ENCODE peak calls at places on chromosomes 1 and 21, in seven cellular contexts. One of them, this sample, is unnamed.

GRCh38 chr1:31208361-31208945 is 31.2 kb downstream of the NKAIN1 start:
- DNase-seq in ascending aorta: no peak
- DNase-seq in kidney epithelial cell: no peak
- DNase-seq in fibroblast of the aortic adventitia: no peak
- DNase-seq in GM12865: no peak
- DNase-seq in dorsolateral prefrontal cortex: no peak
- DNase-seq in tibial nerve: no peak
- DNase-seq in this sample: no peak

GRCh38 chr1:214670098-214670497 is 67.1 kb downstream of the CENPF start:
- DNase-seq in dorsolateral prefrontal cortex: peak; percentile 22
- DNase-seq in fibroblast of the aortic adventitia: peak; percentile 72
- DNase-seq in kidney epithelial cell: peak; percentile 2
- DNase-seq in GM12865: no peak
- DNase-seq in ascending aorta: no peak
- DNase-seq in tibial nerve: peak; percentile 81
- DNase-seq in this sample: no peak

GRCh38 chr1:46532498-46533178 is 18.8 kb downstream of the KNCN start:
- DNase-seq in kidney epithelial cell: no peak
- DNase-seq in fibroblast of the aortic adventitia: peak; percentile 42
- DNase-seq in ascending aorta: peak; percentile 80
- DNase-seq in GM12865: peak; percentile 51
- DNase-seq in tibial nerve: peak; percentile 29
- DNase-seq in dorsolateral prefrontal cortex: peak; percentile 62
- DNase-seq in this sample: no peak

GRCh38 chr1:47930215-47930885 is 66.8 kb downstream of the TRABD2B start:
- DNase-seq in GM12865: no peak
- DNase-seq in tibial nerve: no peak
- DNase-seq in fibroblast of the aortic adventitia: no peak
- DNase-seq in dorsolateral prefrontal cortex: no peak
- DNase-seq in ascending aorta: no peak
- DNase-seq in kidney epithelial cell: no peak
- DNase-seq in this sample: no peak

GRCh38 chr1:25003457-25004190 is 73.5 kb upstream of the RUNX3 start:
- DNase-seq in dorsolateral prefrontal cortex: no peak
- DNase-seq in ascending aorta: no peak
- DNase-seq in fibroblast of the aortic adventitia: no peak
- DNase-seq in GM12865: no peak
- DNase-seq in tibial nerve: no peak
- DNase-seq in kidney epithelial cell: no peak
- DNase-seq in this sample: no peak

GRCh38 chr1:173913111-173913510 is 4.0 kb downstream of the SERPINC1 start:
- DNase-seq in kidney epithelial cell: no peak
- DNase-seq in ascending aorta: no peak
- DNase-seq in tibial nerve: no peak
- DNase-seq in fibroblast of the aortic adventitia: no peak
- DNase-seq in GM12865: no peak
- DNase-seq in dorsolateral prefrontal cortex: no peak
- DNase-seq in this sample: no peak

GRCh38 chr1:216804107-216804506 is 80.9 kb upstream of the ESRRG start:
- DNase-seq in tibial nerve: no peak
- DNase-seq in GM12865: no peak
- DNase-seq in fibroblast of the aortic adventitia: no peak
- DNase-seq in ascending aorta: no peak
- DNase-seq in kidney epithelial cell: no peak
- DNase-seq in dorsolateral prefrontal cortex: no peak
- DNase-seq in this sample: no peak

GRCh38 chr1:111422546-111423391 is 4.8 kb downstream of the OVGP1 start:
- DNase-seq in ascending aorta: no peak
- DNase-seq in dorsolateral prefrontal cortex: no peak
- DNase-seq in tibial nerve: no peak
- DNase-seq in GM12865: no peak
- DNase-seq in kidney epithelial cell: peak; percentile 62
- DNase-seq in fibroblast of the aortic adventitia: no peak
- DNase-seq in this sample: no peak

GRCh38 chr1:153577624-153578051 is 12.0 kb upstream of the S100A2 start:
- DNase-seq in dorsolateral prefrontal cortex: no peak
- DNase-seq in fibroblast of the aortic adventitia: no peak
- DNase-seq in ascending aorta: no peak
- DNase-seq in tibial nerve: no peak
- DNase-seq in GM12865: no peak
- DNase-seq in kidney epithelial cell: no peak
- DNase-seq in this sample: no peak

GRCh38 chr1:85584264-85584781 is 3.8 kb downstream of the CCN1 start:
- DNase-seq in GM12865: no peak
- DNase-seq in tibial nerve: no peak
- DNase-seq in dorsolateral prefrontal cortex: no peak
- DNase-seq in ascending aorta: no peak
- DNase-seq in fibroblast of the aortic adventitia: peak; percentile 97
- DNase-seq in kidney epithelial cell: no peak
- DNase-seq in this sample: peak; percentile 91

GRCh38 chr1:243508303-243508713 is 252.5 kb downstream of the SDCCAG8 start:
- DNase-seq in dorsolateral prefrontal cortex: no peak
- DNase-seq in tibial nerve: no peak
- DNase-seq in fibroblast of the aortic adventitia: no peak
- DNase-seq in GM12865: no peak
- DNase-seq in ascending aorta: no peak
- DNase-seq in kidney epithelial cell: no peak
- DNase-seq in this sample: no peak

GRCh38 chr1:106798991-106799390 is 257.5 kb upstream of the PRMT6 start:
- DNase-seq in dorsolateral prefrontal cortex: no peak
- DNase-seq in tibial nerve: no peak
- DNase-seq in GM12865: no peak
- DNase-seq in ascending aorta: no peak
- DNase-seq in fibroblast of the aortic adventitia: peak; percentile 17
- DNase-seq in kidney epithelial cell: no peak
- DNase-seq in this sample: peak; percentile 96

GRCh38 chr1:228142616-228143203 is 2.6 kb downstream of the GUK1 start:
- DNase-seq in dorsolateral prefrontal cortex: no peak
- DNase-seq in kidney epithelial cell: no peak
- DNase-seq in fibroblast of the aortic adventitia: no peak
- DNase-seq in ascending aorta: no peak
- DNase-seq in GM12865: no peak
- DNase-seq in tibial nerve: peak; percentile 12
- DNase-seq in this sample: no peak

GRCh38 chr1:178434360-178434759 is 62.4 kb downstream of the CLEC20A start:
- DNase-seq in GM12865: peak; percentile 12
- DNase-seq in ascending aorta: no peak
- DNase-seq in kidney epithelial cell: no peak
- DNase-seq in dorsolateral prefrontal cortex: no peak
- DNase-seq in tibial nerve: no peak
- DNase-seq in fibroblast of the aortic adventitia: no peak
- DNase-seq in this sample: no peak

GRCh38 chr21:40472026-40472425 is 374.9 kb downstream of the DSCAM start:
- DNase-seq in tibial nerve: no peak
- DNase-seq in dorsolateral prefrontal cortex: no peak
- DNase-seq in kidney epithelial cell: no peak
- DNase-seq in ascending aorta: no peak
- DNase-seq in fibroblast of the aortic adventitia: no peak
- DNase-seq in GM12865: no peak
- DNase-seq in this sample: no peak

GRCh38 chr1:241844593-241844992 is 3.4 kb upstream of the EXO1 start:
- DNase-seq in tibial nerve: no peak
- DNase-seq in kidney epithelial cell: no peak
- DNase-seq in ascending aorta: no peak
- DNase-seq in dorsolateral prefrontal cortex: no peak
- DNase-seq in fibroblast of the aortic adventitia: no peak
- DNase-seq in GM12865: no peak
- DNase-seq in this sample: no peak

GRCh38 chr1:206456577-206457375 is 13.5 kb upstream of the IKBKE start:
- DNase-seq in tibial nerve: no peak
- DNase-seq in fibroblast of the aortic adventitia: no peak
- DNase-seq in kidney epithelial cell: no peak
- DNase-seq in ascending aorta: no peak
- DNase-seq in GM12865: no peak
- DNase-seq in dorsolateral prefrontal cortex: no peak
- DNase-seq in this sample: no peak

GRCh38 chr21:39713905-39714304 is 31.1 kb upstream of the IGSF5 start:
- DNase-seq in fibroblast of the aortic adventitia: no peak
- DNase-seq in ascending aorta: no peak
- DNase-seq in tibial nerve: no peak
- DNase-seq in GM12865: no peak
- DNase-seq in kidney epithelial cell: no peak
- DNase-seq in dorsolateral prefrontal cortex: no peak
- DNase-seq in this sample: no peak

GRCh38 chr1:50426702-50427085 is 3.5 kb upstream of the DMRTA2 start:
- DNase-seq in tibial nerve: no peak
- DNase-seq in ascending aorta: no peak
- DNase-seq in GM12865: no peak
- DNase-seq in kidney epithelial cell: no peak
- DNase-seq in dorsolateral prefrontal cortex: no peak
- DNase-seq in fibroblast of the aortic adventitia: no peak
- DNase-seq in this sample: no peak

GRCh38 chr1:221664253-221664652 is 77.6 kb downstream of the DUSP10 start:
- DNase-seq in dorsolateral prefrontal cortex: no peak
- DNase-seq in tibial nerve: no peak
- DNase-seq in kidney epithelial cell: no peak
- DNase-seq in GM12865: no peak
- DNase-seq in ascending aorta: no peak
- DNase-seq in fibroblast of the aortic adventitia: no peak
- DNase-seq in this sample: no peak

GRCh38 chr1:185409763-185410528 is 92.9 kb upstream of the IVNS1ABP start:
- DNase-seq in GM12865: no peak
- DNase-seq in ascending aorta: no peak
- DNase-seq in dorsolateral prefrontal cortex: no peak
- DNase-seq in kidney epithelial cell: no peak
- DNase-seq in tibial nerve: no peak
- DNase-seq in fibroblast of the aortic adventitia: no peak
- DNase-seq in this sample: peak; percentile 61

GRCh38 chr1:3543076-3544049 is 67.9 kb downstream of the MEGF6 start:
- DNase-seq in kidney epithelial cell: peak; percentile 10
- DNase-seq in ascending aorta: peak; percentile 97
- DNase-seq in dorsolateral prefrontal cortex: no peak
- DNase-seq in tibial nerve: peak; percentile 25
- DNase-seq in fibroblast of the aortic adventitia: peak; percentile 96
- DNase-seq in GM12865: no peak
- DNase-seq in this sample: no peak

GRCh38 chr1:55997550-55997949 is 581.8 kb downstream of the PLPP3 start:
- DNase-seq in ascending aorta: no peak
- DNase-seq in kidney epithelial cell: no peak
- DNase-seq in GM12865: no peak
- DNase-seq in dorsolateral prefrontal cortex: no peak
- DNase-seq in fibroblast of the aortic adventitia: peak; percentile 19
- DNase-seq in tibial nerve: no peak
- DNase-seq in this sample: no peak

GRCh38 chr1:88484862-88485261 is 199.2 kb upstream of the PKN2 start:
- DNase-seq in dorsolateral prefrontal cortex: no peak
- DNase-seq in tibial nerve: no peak
- DNase-seq in GM12865: no peak
- DNase-seq in fibroblast of the aortic adventitia: no peak
- DNase-seq in ascending aorta: no peak
- DNase-seq in kidney epithelial cell: no peak
- DNase-seq in this sample: no peak

GRCh38 chr1:14366361-14367018 is 232.0 kb upstream of the KAZN start:
- DNase-seq in dorsolateral prefrontal cortex: no peak
- DNase-seq in kidney epithelial cell: no peak
- DNase-seq in fibroblast of the aortic adventitia: peak; percentile 49
- DNase-seq in tibial nerve: no peak
- DNase-seq in ascending aorta: no peak
- DNase-seq in GM12865: no peak
- DNase-seq in this sample: peak; percentile 17
- TF ChIP-seq CTCF in dorsolateral prefrontal cortex: no peak
- TF ChIP-seq CTCF in kidney epithelial cell: peak; percentile 19
- TF ChIP-seq CTCF in fibroblast of the aortic adventitia: peak; percentile 20
- TF ChIP-seq CTCF in tibial nerve: no peak
- TF ChIP-seq CTCF in ascending aorta: no peak
- TF ChIP-seq CTCF in GM12865: no peak
- TF ChIP-seq CTCF in this sample: peak; percentile 45

DNA sequence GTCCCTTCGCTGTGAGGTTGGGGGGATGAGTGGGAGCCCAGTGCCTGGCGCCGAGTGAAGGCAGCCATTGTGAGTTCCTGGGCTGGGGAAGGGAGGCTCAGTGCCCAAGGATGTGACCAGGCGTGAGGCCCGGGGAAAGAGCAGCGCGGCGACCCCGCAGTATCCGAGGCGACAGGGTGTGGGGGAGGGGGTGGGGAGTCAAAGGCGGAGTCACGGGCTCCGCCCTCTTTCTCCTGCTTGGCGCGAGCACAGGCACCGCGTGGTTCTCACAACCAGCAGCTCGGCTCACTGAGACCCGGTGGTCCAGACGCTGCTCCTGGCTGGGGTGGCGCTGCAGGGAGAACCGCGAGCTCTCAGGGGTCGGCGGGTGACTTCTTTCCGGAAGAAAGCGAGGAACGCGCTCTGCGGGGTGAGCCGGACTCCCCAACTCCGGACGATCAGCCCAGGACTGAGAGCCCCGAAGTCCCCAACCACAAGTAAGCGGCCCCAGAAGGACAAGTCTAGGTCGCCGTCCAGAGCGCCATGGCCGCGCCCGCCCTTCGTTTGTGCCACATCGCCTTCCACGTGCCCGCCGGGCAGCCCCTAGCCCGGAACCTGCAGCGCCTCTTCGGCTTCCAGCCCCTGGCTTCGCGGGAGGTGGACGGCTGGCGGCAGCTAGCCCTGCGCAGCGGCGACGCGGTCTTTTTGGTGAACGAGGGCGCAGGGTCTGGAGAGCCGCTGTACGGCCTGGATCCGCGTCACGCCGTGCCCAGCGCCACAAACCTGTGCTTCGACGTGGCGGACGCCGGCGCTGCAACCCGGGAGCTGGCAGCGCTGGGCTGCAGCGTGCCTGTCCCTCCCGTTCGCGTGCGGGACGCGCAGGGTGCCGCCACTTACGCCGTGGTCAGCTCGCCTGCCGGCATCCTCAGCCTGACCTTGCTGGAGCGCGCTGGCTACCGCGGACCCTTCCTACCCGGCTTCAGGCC is at the start of gene HPDL:
- DNase-seq in dorsolateral prefrontal cortex: peak; percentile 54
- DNase-seq in tibial nerve: no peak
- DNase-seq in GM12865: peak; percentile 92
- DNase-seq in ascending aorta: peak; percentile 73
- DNase-seq in kidney epithelial cell: no peak
- DNase-seq in fibroblast of the aortic adventitia: peak; percentile 31
- DNase-seq in this sample: peak; percentile 37
- H3K4me3 ChIP-seq in dorsolateral prefrontal cortex: peak within 1 kb of the TSS; percentile 64
- H3K4me3 ChIP-seq in tibial nerve: peak within 1 kb of the TSS; percentile 52
- H3K4me3 ChIP-seq in GM12865: peak within 1 kb of the TSS; percentile 79
- H3K4me3 ChIP-seq in ascending aorta: peak within 1 kb of the TSS; percentile 56
- H3K4me3 ChIP-seq in kidney epithelial cell: peak within 1 kb of the TSS; percentile 41
- H3K4me3 ChIP-seq in fibroblast of the aortic adventitia: peak within 1 kb of the TSS; percentile 70
- H3K4me3 ChIP-seq in this sample: peak within 1 kb of the TSS; percentile 38

DNA sequence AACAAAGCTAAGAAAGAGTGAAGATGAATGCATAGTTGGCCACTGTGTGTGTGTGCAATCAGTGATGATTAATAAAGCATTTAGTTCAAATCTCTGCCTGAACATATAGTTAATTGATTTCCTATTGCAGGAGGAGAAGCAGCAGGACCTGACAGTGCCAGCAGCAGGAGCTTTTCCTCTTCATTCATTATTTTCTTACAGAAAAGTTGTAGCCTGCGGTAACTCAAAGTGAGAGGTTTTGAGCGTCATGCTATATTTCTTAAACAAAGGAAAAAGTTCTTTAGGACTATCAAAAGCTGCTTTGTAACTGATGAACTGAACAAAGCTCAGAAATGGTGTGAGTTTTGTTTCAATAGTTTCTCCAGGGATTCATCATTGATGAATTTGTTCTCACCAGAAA is 379.9 kb downstream of the PTBP2 start:
- DNase-seq in dorsolateral prefrontal cortex: no peak
- DNase-seq in ascending aorta: no peak
- DNase-seq in kidney epithelial cell: no peak
- DNase-seq in tibial nerve: no peak
- DNase-seq in GM12865: no peak
- DNase-seq in fibroblast of the aortic adventitia: no peak
- DNase-seq in this sample: no peak
- TF ChIP-seq CTCF in dorsolateral prefrontal cortex: no peak
- TF ChIP-seq CTCF in ascending aorta: no peak
- TF ChIP-seq CTCF in kidney epithelial cell: no peak
- TF ChIP-seq CTCF in tibial nerve: no peak
- TF ChIP-seq CTCF in GM12865: no peak
- TF ChIP-seq CTCF in fibroblast of the aortic adventitia: no peak
- TF ChIP-seq CTCF in this sample: no peak

GRCh38 chr21:44500111-44500510 is 39.9 kb downstream of the KRTAP10-1 start:
- DNase-seq in fibroblast of the aortic adventitia: no peak
- DNase-seq in tibial nerve: no peak
- DNase-seq in ascending aorta: no peak
- DNase-seq in kidney epithelial cell: no peak
- DNase-seq in GM12865: no peak
- DNase-seq in dorsolateral prefrontal cortex: no peak
- DNase-seq in this sample: no peak
- H3K4me3 ChIP-seq in fibroblast of the aortic adventitia: no peak overlapping the region
- H3K4me3 ChIP-seq in tibial nerve: no peak overlapping the region
- H3K4me3 ChIP-seq in ascending aorta: no peak overlapping the region
- H3K4me3 ChIP-seq in kidney epithelial cell: no peak overlapping the region
- H3K4me3 ChIP-seq in GM12865: no peak overlapping the region
- H3K4me3 ChIP-seq in dorsolateral prefrontal cortex: no peak overlapping the region
- H3K4me3 ChIP-seq in this sample: no peak overlapping the region